ENCODE peak calls at places on chromosomes 6 and 20, in nine cellular contexts. S is HS-5; A is cardiac muscle cell; O is esophagus squamous epithelium; Y is stimulated activated CD8-positive, alpha-beta memory T cell treated with anti-CD3 and anti-CD28 coated beads, Interleukin-15, amount 100 ng/mL, for 4 hours; Z is osteoblast; M is NCI-H524; W is lung microvascular endothelial cell; N is SW480. J is an unnamed sample.

GRCh38 chr6:34142599-34142998 is 3.3 kb downstream of the GRM4 start:
- DNase-seq in S (no peak), A (peak), O (no peak), Y (no peak), Z (no peak), M (no peak), W (no peak), N (no peak), J (no peak)

GRCh38 chr6:132693478-132693877 is 20.4 kb downstream of the VNN1 start:
- DNase-seq in S (no peak), A (no peak), O (no peak), Y (no peak), Z (peak), M (no peak), W (no peak), N (no peak), J (no peak)

GRCh38 chr6:152749336-152749735 is 1.3 kb upstream of the VIP start:
- DNase-seq in S (no peak), A (no peak), O (no peak), Y (no peak), Z (no peak), M (no peak), W (no peak), N (no peak), J (no peak)

GRCh38 chr20:59020938-59021551 is 1.8 kb downstream of the TUBB1 start:
- DNase-seq in S (no peak), A (peak), O (no peak), Y (no peak), Z (no peak), M (no peak), W (peak), N (no peak), J (no peak)

GRCh38 chr6:37239511-37239910 is 18.1 kb upstream of the TBC1D22B start:
- DNase-seq in S (no peak), A (no peak), O (no peak), Y (no peak), Z (no peak), M (no peak), W (no peak), N (no peak), J (no peak)

GRCh38 chr6:95091823-95092436 is 485.4 kb upstream of the MANEA start:
- DNase-seq in S (peak), A (peak), O (no peak), Y (no peak), Z (no peak), M (peak), W (peak), N (peak), J (no peak)

GRCh38 chr6:90184334-90185298 is 112.0 kb downstream of the BACH2 start:
- DNase-seq in S (no peak), A (peak), O (no peak), Y (no peak), Z (no peak), M (no peak), W (peak), N (peak), J (no peak)

GRCh38 chr6:162750776-162751175 is 23.0 kb downstream of the PACRG start:
- DNase-seq in S (peak), A (no peak), O (no peak), Y (no peak), Z (no peak), M (no peak), W (no peak), N (no peak), J (no peak)

GRCh38 chr20:17896247-17896723 is 72.3 kb downstream of the SNX5 start:
- DNase-seq in S (no peak), A (no peak), O (no peak), Y (no peak), Z (no peak), M (no peak), W (peak), N (no peak), J (no peak)

GRCh38 chr20:49186535-49187329 is 1.4 kb downstream of the STAU1 start:
- DNase-seq in S (peak), A (peak), O (no peak), Y (peak), Z (peak), M (peak), W (peak), N (peak), J (peak)

GRCh38 chr6:66926060-66926459 is 1219.0 kb upstream of the EYS start:
- DNase-seq in S (no peak), A (no peak), O (no peak), Y (no peak), Z (no peak), M (no peak), W (peak), N (peak), J (no peak)

GRCh38 chr6:122996797-122997520 is 924 bp downstream of the CLVS2 start:
- DNase-seq in S (no peak), A (no peak), O (no peak), Y (no peak), Z (no peak), M (peak), W (no peak), N (no peak), J (no peak)

GRCh38 chr20:4957939-4958362 is 43.4 kb downstream of the SLC23A2 start:
- DNase-seq in S (no peak), A (no peak), O (no peak), Y (no peak), Z (peak), M (no peak), W (no peak), N (no peak), J (no peak)

GRCh38 chr20:11794525-11794924 is 123.2 kb upstream of the BTBD3 start:
- DNase-seq in S (no peak), A (no peak), O (no peak), Y (no peak), Z (no peak), M (no peak), W (no peak), N (no peak), J (no peak)

GRCh38 chr6:122790740-122791679 is 2.0 kb downstream of the SMPDL3A start:
- DNase-seq in S (no peak), A (peak), O (no peak), Y (no peak), Z (no peak), M (no peak), W (no peak), N (no peak), J (no peak)

GRCh38 chr20:54454982-54455381 is 20.4 kb upstream of the DOK5 start:
- DNase-seq in S (no peak), A (no peak), O (no peak), Y (no peak), Z (no peak), M (no peak), W (no peak), N (no peak), J (no peak)

GRCh38 chr6:122696853-122697252 is 82.7 kb upstream of the FABP7 start:
- DNase-seq in S (no peak), A (no peak), O (no peak), Y (no peak), Z (peak), M (no peak), W (peak), N (peak), J (no peak)

J was measured in activated CD8-positive, alpha-beta memory T cell treated with anti-CD3 and anti-CD28 coated beads for 4 hours.